ENCODE peak calls at places on chromosomes 12 and 14, in eight cellular contexts. U is HepG2, A is GM12878, S is stomach, T is GM23338, P is breast epithelium, X is esophagus muscularis mucosa, W is HCT116. G is an unnamed sample.

GRCh38 chr14:45133683-45134050 is 614 bp downstream of the FKBP3 start:
- DNase-seq in U (no peak), A (no peak), S (no peak), T (no peak), P (no peak), X (no peak), W (no peak), G (no peak)

GRCh38 chr14:94382684-94383663 is 5.4 kb downstream of the SERPINA1 start:
- DNase-seq in U (no peak), A (no peak), S (no peak), T (no peak), P (no peak), X (no peak), W (no peak), G (no peak)

GRCh38 chr12:124760548-124760947 is 103.1 kb downstream of the SCARB1 start:
- DNase-seq in U (no peak), A (no peak), S (no peak), T (no peak), P (no peak), X (no peak), W (no peak), G (no peak)

GRCh38 chr12:106903241-106903950 is 52.3 kb upstream of the TMEM263 start:
- DNase-seq in U (peak; percentile 33), A (no peak), S (peak; percentile 89), T (peak; percentile 92), P (peak; percentile 70), X (no peak), W (peak; percentile 28), G (no peak)

GRCh38 chr12:14989790-14990189 is 16.9 kb downstream of the PDE6H start:
- DNase-seq in U (no peak), A (no peak), S (no peak), T (no peak), P (no peak), X (no peak), W (no peak), G (no peak)

GRCh38 chr12:91387461-91388134 is 205.0 kb upstream of the DCN start:
- DNase-seq in U (no peak), A (no peak), S (no peak), T (no peak), P (no peak), X (no peak), W (no peak), G (no peak)

GRCh38 chr12:1838994-1839365 is 18.6 kb downstream of the LRTM2 start:
- DNase-seq in U (no peak), A (no peak), S (no peak), T (no peak), P (no peak), X (no peak), W (no peak), G (no peak)

GRCh38 chr14:98633380-98633779 is 638.6 kb downstream of the BCL11B start:
- DNase-seq in U (peak; percentile 7), A (no peak), S (no peak), T (no peak), P (peak; percentile 25), X (no peak), W (no peak), G (no peak)

GRCh38 chr12:117466677-117467362 is 105.4 kb upstream of the NOS1 start:
- DNase-seq in U (peak; percentile 68), A (no peak), S (no peak), T (no peak), P (no peak), X (no peak), W (no peak), G (no peak)

GRCh38 chr14:95304342-95304741 is 15.4 kb downstream of the CLMN start:
- DNase-seq in U (no peak), A (no peak), S (no peak), T (no peak), P (no peak), X (no peak), W (no peak), G (no peak)

GRCh38 chr14:77848031-77848430 is 48.1 kb downstream of the ADCK1 start:
- DNase-seq in U (no peak), A (no peak), S (no peak), T (no peak), P (no peak), X (no peak), W (no peak), G (no peak)

GRCh38 chr14:42110167-42110566 is 503.5 kb downstream of the LRFN5 start:
- DNase-seq in U (peak; percentile 27), A (no peak), S (no peak), T (peak; percentile 60), P (no peak), X (no peak), W (no peak), G (no peak)

GRCh38 chr12:116982721-116983502 is 72.2 kb downstream of the FBXW8 start:
- DNase-seq in U (no peak), A (no peak), S (no peak), T (no peak), P (no peak), X (no peak), W (no peak), G (no peak)

GRCh38 chr14:95098984-95099599 is 58.2 kb downstream of the DICER1 start:
- DNase-seq in U (peak; percentile 22), A (no peak), S (peak; percentile 63), T (peak; percentile 87), P (peak; percentile 64), X (no peak), W (peak; percentile 40), G (no peak)

GRCh38 chr12:11877869-11878780 is 192.6 kb upstream of the BCL2L14 start:
- DNase-seq in U (no peak), A (no peak), S (peak; percentile 57), T (peak; percentile 32), P (peak; percentile 54), X (no peak), W (no peak), G (no peak)

GRCh38 chr12:132881853-132882252 is 5.6 kb downstream of the CHFR start:
- DNase-seq in U (no peak), A (no peak), S (no peak), T (no peak), P (no peak), X (no peak), W (no peak), G (no peak)

GRCh38 chr12:31106101-31106803 is 32.6 kb downstream of the DDX11 start:
- DNase-seq in U (no peak), A (no peak), S (no peak), T (no peak), P (no peak), X (peak; percentile 90), W (no peak), G (peak; percentile 85)

GRCh38 chr12:115257791-115258190 is 573.8 kb upstream of the TBX3 start:
- DNase-seq in U (no peak), A (no peak), S (no peak), T (no peak), P (no peak), X (no peak), W (no peak), G (no peak)

GRCh38 chr14:68816183-68816942 is 23.5 kb upstream of the ZFP36L1 start:
- DNase-seq in U (peak; percentile 63), A (no peak), S (peak; percentile 91), T (peak; percentile 93), P (peak; percentile 82), X (no peak), W (no peak), G (no peak)

GRCh38 chr14:61254803-61255526 is 26.2 kb downstream of the TMEM30B start:
- DNase-seq in U (no peak), A (no peak), S (no peak), T (peak; percentile 74), P (no peak), X (no peak), W (no peak), G (no peak)

GRCh38 chr14:61258985-61259384 is 22.2 kb downstream of the TMEM30B start:
- DNase-seq in U (no peak), A (no peak), S (no peak), T (no peak), P (no peak), X (no peak), W (no peak), G (no peak)

GRCh38 chr14:61256826-61257468 is 24.2 kb downstream of the TMEM30B start:
- DNase-seq in U (peak; percentile 16), A (no peak), S (no peak), T (no peak), P (no peak), X (no peak), W (no peak), G (no peak)

GRCh38 chr14:61255968-61256367 is 25.2 kb downstream of the TMEM30B start:
- DNase-seq in U (no peak), A (no peak), S (no peak), T (no peak), P (no peak), X (no peak), W (no peak), G (no peak)

GRCh38 chr14:61257469-61258057 is 23.6 kb downstream of the TMEM30B start:
- DNase-seq in U (no peak), A (no peak), S (no peak), T (no peak), P (no peak), X (no peak), W (no peak), G (no peak)
- TF ChIP-seq POLR2AphosphoS5 in U (no peak), A (no peak), S (no peak), T (no peak), P (no peak), X (no peak), W (no peak), G (no peak)

DNA sequence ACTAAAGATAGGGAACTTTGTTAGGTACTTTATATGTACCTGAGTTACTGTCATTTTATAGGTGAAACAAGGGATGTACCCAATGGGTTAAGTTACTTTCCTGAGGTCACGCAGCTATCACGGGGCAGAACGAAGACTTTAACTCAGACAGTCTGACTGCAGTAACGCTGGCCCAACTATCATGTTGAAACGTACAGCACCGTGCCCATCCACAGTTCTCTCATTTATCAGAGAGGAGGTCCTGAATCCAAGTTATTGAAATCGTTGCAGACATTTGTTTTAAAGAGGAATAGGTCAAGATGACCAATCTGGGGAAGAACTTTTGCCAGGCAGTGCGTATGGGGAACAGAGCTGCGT is 587 bp upstream of the C12orf75 start:
- DNase-seq in U (no peak), A (no peak), S (no peak), T (no peak), P (no peak), X (no peak), W (no peak), G (no peak)
- H3K4me1 ChIP-seq in U (peaks cover 18% of the 10 kb centered on the region), A (peaks cover 41% of the 10 kb centered on the region), S (peaks cover 24% of the 10 kb centered on the region), T (peaks cover 43% of the 10 kb centered on the region), P (no peaks in the 10 kb centered on the region), X (peaks cover 19% of the 10 kb centered on the region), W (peaks cover 25% of the 10 kb centered on the region), G (peaks cover 37% of the 10 kb centered on the region)

GRCh38 chr12:76880156-76881023 is 1.6 kb upstream of the CSRP2 start:
- DNase-seq in U (peak; percentile 21), A (no peak), S (no peak), T (no peak), P (no peak), X (peak; percentile 79), W (no peak), G (no peak)
- TF ChIP-seq POLR2AphosphoS5 in U (no peak), A (no peak), S (no peak), T (no peak), P (no peak), X (no peak), W (no peak), G (no peak)

GRCh38 chr12:53050426-53051057 is 677 bp downstream of the TNS2 start:
- DNase-seq in U (no peak), A (no peak), S (peak; percentile 20), T (no peak), P (no peak), X (no peak), W (no peak), G (peak; percentile 89)
- H3K4me1 ChIP-seq in U (peaks cover 67% of the 10 kb centered on the region), A (peaks cover 21% of the 10 kb centered on the region), S (peaks cover 87% of the 10 kb centered on the region), T (peaks cover 62% of the 10 kb centered on the region), P (peaks cover 17% of the 10 kb centered on the region), X (peaks cover 89% of the 10 kb centered on the region), W (peaks cover 91% of the 10 kb centered on the region), G (peaks cover 84% of the 10 kb centered on the region)

G was measured in vagina.